ENCODE peak calls at places on chromosomes 11 and 22, in five cellular contexts. W is stomach, F is esophagus muscularis mucosa, J is spleen, P is breast epithelium. L is an unnamed sample.
A peak's percentile ranks its signal among the peaks of the same experiment; 100 is the strongest.

GRCh38 chr11:6646631-6647281 is 8.9 kb downstream of the DCHS1 start:
- DNase-seq in W (no peak), F (no peak), J (peak; percentile 88), P (no peak), L (no peak)

GRCh38 chr11:12180257-12181205 is 70.1 kb downstream of the MICAL2 start:
- DNase-seq in W (no peak), F (no peak), J (no peak), P (no peak), L (no peak)

GRCh38 chr11:104127828-104128227 is 36.1 kb downstream of the PDGFD start:
- DNase-seq in W (no peak), F (no peak), J (no peak), P (no peak), L (no peak)

GRCh38 chr22:20918663-20919220 is 1.5 kb downstream of the CRKL start:
- DNase-seq in W (no peak), F (no peak), J (peak; percentile 51), P (no peak), L (no peak)

GRCh38 chr11:103086461-103086860 is 5.5 kb downstream of the DCUN1D5 start:
- DNase-seq in W (no peak), F (no peak), J (no peak), P (no peak), L (no peak)

GRCh38 chr11:34222030-34222429 is 116.6 kb downstream of the NAT10 start:
- DNase-seq in W (no peak), F (no peak), J (no peak), P (no peak), L (no peak)

GRCh38 chr11:16280256-16280682 is 76.1 kb downstream of the SOX6 start:
- DNase-seq in W (peak; percentile 56), F (no peak), J (no peak), P (no peak), L (no peak)

GRCh38 chr11:65440831-65441499 is 18.4 kb downstream of the NEAT1 start:
- DNase-seq in W (no peak), F (no peak), J (peak; percentile 71), P (no peak), L (no peak)

GRCh38 chr11:70078796-70079616 is 889 bp downstream of the ANO1 start:
- DNase-seq in W (no peak), F (no peak), J (peak; percentile 62), P (no peak), L (no peak)

DNA sequence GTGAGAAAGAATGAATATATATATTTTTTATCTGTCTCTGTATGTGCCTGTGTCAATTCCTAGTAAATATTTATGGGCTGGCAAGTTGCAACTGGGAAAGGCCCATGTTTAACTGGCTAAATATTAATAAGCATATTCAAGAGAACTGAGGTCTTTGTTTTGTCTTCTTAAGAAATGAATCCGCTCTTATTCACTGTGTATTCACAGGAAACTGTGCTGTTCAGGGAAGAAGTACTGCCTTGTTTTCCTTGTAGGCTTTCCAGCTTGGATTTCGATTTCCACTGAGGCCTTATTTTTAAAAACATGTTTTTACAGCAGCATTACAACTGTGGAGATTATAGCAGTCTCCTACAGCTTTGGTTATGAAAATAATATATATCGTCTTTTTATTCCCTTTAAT is 64.7 kb downstream of the LDLRAD3 start:
- DNase-seq in W (no peak), F (no peak), J (no peak), P (no peak), L (no peak)
- TF ChIP-seq POLR2AphosphoS5 in W (no peak), F (no peak), J (no peak), P (no peak), L (no peak)

DNA sequence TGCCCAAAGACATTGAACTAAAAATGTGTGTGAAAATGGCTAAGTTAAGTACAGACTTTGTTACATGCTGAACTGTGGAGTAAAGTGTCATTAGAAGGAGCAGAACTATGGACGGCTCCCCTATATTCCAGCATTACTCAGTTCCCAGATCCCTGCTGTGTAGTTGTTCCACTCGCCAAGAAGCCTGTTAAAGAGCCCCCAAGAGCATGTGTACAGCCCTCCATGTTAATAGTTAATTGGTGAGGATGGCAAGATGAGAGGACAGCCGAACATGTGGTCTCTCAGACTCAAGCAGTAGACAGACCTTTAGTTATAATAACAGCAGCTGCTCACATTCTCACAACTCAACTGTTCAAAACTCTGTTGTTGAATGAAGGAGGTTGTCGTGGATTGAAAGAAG is 127.4 kb downstream of the ELP4 start:
- DNase-seq in W (no peak), F (no peak), J (no peak), P (no peak), L (no peak)
- TF ChIP-seq POLR2A in W (no peak), F (no peak), J (no peak), P (no peak), L (no peak)

GRCh38 chr11:66861051-66861773 is 4.3 kb downstream of the LRFN4 start:
- DNase-seq in W (no peak), F (no peak), J (no peak), P (no peak), L (no peak)

GRCh38 chr11:66858939-66859685 is 2.2 kb downstream of the LRFN4 start:
- DNase-seq in W (no peak), F (no peak), J (peak; percentile 77), P (no peak), L (no peak)

GRCh38 chr11:66859686-66860448 is 3.0 kb downstream of the LRFN4 start:
- DNase-seq in W (no peak), F (no peak), J (peak; percentile 77), P (no peak), L (no peak)

GRCh38 chr11:66861774-66862558 is 5.1 kb downstream of the LRFN4 start:
- DNase-seq in W (no peak), F (no peak), J (no peak), P (no peak), L (no peak)

DNA sequence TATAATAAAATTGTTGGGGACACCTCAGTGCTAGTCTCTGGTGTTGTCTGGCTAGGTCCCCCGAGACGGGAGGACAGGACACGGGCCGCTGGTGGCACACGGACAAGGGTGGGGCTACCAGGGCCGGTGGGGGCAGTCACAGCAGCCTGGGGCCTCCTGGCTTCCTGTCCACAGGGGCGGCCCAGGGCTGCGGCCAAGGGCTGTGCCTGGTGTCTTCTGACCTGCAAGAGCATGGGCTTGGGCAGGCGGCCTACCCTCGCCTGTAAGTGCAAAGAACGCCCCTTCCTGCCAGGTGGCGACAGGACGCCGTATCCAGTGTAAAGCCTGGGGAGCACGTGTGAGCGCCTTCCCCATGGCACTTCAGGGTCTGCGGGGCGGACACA is 3.6 kb downstream of the LRFN4 start:
- DNase-seq in W (no peak), F (no peak), J (no peak), P (no peak), L (no peak)
- H3K27ac ChIP-seq in W (no peak overlapping the region), F (no peak overlapping the region), J (no peak overlapping the region), P (no peak overlapping the region), L (no peak overlapping the region)

DNA sequence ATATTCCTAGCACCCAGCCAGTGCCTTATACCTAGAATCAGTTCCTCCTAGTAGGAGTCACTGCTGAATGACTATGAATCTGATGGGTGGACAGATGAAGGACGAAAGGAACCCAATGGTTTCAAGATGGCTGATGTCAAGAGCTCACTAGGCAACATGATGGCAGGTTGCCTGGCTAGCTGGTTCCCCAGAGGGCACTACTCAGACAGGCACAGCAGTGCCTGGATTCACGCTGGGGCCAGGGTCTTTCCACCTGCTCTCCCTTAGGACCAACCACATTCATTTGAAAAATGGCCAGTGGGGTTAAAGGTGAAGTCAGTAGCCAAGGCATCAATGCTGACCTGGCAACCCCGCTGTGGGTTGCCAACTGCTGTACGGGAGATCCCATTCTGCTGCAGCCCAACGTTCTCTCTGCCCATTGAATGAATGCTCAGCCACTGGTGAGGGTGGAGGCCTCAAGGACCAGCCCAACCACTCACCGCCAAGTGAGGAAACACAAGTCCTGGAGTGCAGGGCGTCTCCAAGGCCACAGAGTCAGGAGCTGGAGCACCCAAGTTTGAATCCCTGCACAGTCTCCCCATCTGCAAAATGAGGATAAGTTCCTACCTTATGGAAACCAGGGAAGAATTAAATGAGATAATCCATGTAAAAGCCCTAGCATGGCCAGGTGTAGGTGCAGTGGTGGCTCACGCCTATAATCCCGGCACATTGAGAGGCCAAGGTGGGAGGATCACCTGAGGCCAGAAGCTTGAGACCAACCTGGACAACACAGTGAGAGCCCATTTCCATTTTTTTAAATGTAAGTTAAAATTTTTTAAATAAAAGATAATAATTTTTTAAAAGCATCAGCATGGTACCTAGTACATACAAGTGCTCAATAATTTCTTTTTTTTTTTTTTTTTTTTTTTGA is 12.4 kb downstream of the MYH9 start:
- DNase-seq in W (no peak), F (no peak), J (no peak), P (no peak), L (no peak)
- TF ChIP-seq POLR2AphosphoS5 in W (no peak), F (peak; percentile 59), J (no peak), P (no peak), L (peak; percentile 5)

DNA sequence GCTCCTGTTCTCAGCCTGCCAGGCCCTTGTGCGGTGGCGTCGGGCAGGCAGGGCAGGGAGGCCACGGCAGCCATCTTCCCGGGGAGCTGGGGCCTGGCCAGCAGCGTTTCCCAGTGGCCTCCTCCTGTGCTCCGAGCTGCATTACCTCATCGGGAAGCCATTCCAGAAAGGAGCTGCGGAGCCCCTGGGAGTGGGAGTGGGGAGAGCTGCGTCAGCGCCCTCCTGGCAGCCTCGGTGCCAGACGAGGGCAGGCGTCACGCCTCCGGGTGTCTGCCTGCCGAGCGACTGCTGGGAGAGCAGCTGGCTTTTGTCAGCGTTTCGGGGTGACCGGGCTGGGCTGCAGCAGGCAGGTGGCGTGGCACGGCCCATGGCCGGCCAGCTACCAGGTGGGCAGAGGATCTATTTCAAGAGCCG is 30.9 kb upstream of the WNT7B start:
- DNase-seq in W (peak; percentile 39), F (no peak), J (peak; percentile 81), P (peak; percentile 78), L (no peak)
- TF ChIP-seq POLR2A in W (no peak), F (no peak), J (no peak), P (no peak), L (no peak)

GRCh38 chr11:119377112-119377901 is 4.2 kb downstream of the USP2 start:
- DNase-seq in W (no peak), F (no peak), J (no peak), P (peak; percentile 46), L (peak; percentile 93)

GRCh38 chr11:119377961-119378667 is 3.4 kb downstream of the USP2 start:
- DNase-seq in W (no peak), F (no peak), J (no peak), P (peak; percentile 43), L (peak; percentile 91)

GRCh38 chr11:119380160-119380815 is 1.2 kb downstream of the USP2 start:
- DNase-seq in W (no peak), F (no peak), J (no peak), P (peak; percentile 46), L (peak; percentile 91)

GRCh38 chr11:119380816-119381185 is 689 bp downstream of the USP2 start:
- DNase-seq in W (no peak), F (no peak), J (no peak), P (peak; percentile 47), L (no peak)

DNA sequence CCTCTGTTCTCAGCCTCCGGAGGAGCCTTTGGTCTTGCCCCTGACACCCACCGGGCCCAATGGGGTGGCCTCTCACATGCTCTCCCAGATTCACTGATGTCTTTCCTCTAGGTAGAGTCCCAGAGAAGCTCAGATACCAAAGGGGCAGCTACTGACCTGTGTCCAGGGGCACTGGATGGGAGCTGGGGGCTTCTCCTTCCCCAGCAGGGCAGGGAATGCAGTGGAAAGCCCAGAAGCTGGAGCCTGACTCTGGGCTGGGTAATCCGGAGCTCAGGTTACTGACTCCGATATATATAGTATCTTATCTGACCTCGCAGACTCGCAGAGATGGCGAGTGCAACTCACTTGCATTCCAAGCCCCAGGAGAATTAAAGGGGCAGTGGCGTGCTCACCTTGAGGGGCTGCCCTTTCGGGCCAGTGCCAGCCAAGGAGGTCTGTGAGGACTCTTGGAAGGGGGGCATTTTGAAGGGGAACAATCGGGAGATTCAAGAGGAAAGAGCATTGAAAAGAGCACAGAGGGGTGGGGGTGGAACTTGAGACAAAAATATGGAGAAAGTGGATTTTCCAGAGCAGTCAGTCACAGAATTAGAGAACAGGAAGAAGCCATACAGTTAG is 2.5 kb downstream of the USP2 start:
- DNase-seq in W (no peak), F (no peak), J (no peak), P (peak; percentile 34), L (no peak)
- H3K27ac ChIP-seq in W (no peak overlapping the region), F (peak overlapping the region; percentile 5), J (no peak overlapping the region), P (no peak overlapping the region), L (no peak overlapping the region)

L was measured in vagina.